ENCODE peak calls at places on chromosomes 5 and 9, in four cellular contexts. One of them, this sample, is unnamed.

GRCh38 chr5:126449751-126450271 is 26.6 kb downstream of the GRAMD2B start:
- DNase-seq in H1: no peak
- DNase-seq in IMR-90: peak; percentile 77
- DNase-seq in H9: no peak
- DNase-seq in this sample: no peak

GRCh38 chr5:18699681-18700080 is 1065.4 kb downstream of the TAF11L14 start:
- DNase-seq in H1: no peak
- DNase-seq in IMR-90: no peak
- DNase-seq in H9: no peak
- DNase-seq in this sample: no peak

GRCh38 chr5:179297026-179297425 is 48.2 kb downstream of the ADAMTS2 start:
- DNase-seq in H1: no peak
- DNase-seq in IMR-90: no peak
- DNase-seq in H9: no peak
- DNase-seq in this sample: no peak

GRCh38 chr9:114898741-114899140 is 31.6 kb downstream of the TNFSF8 start:
- DNase-seq in H1: no peak
- DNase-seq in IMR-90: no peak
- DNase-seq in H9: no peak
- DNase-seq in this sample: peak; percentile 27

GRCh38 chr9:116733010-116733641 is 46.0 kb downstream of the TRIM32 start:
- DNase-seq in H1: no peak
- DNase-seq in IMR-90: no peak
- DNase-seq in H9: no peak
- DNase-seq in this sample: no peak

GRCh38 chr5:50966986-50967385 is 300.5 kb downstream of the PARP8 start:
- DNase-seq in H1: no peak
- DNase-seq in IMR-90: no peak
- DNase-seq in H9: no peak
- DNase-seq in this sample: no peak

GRCh38 chr5:175478384-175479124 is at the start of gene SFXN1:
- DNase-seq in H1: no peak
- DNase-seq in IMR-90: peak; percentile 68
- DNase-seq in H9: peak; percentile 77
- DNase-seq in this sample: peak; percentile 78

GRCh38 chr9:77469515-77470197 is 178.5 kb downstream of the GNA14 start:
- DNase-seq in H1: no peak
- DNase-seq in IMR-90: no peak
- DNase-seq in H9: no peak
- DNase-seq in this sample: no peak

GRCh38 chr9:126838055-126838811 is 22.2 kb upstream of the ZBTB34 start:
- DNase-seq in H1: no peak
- DNase-seq in IMR-90: no peak
- DNase-seq in H9: no peak
- DNase-seq in this sample: no peak

GRCh38 chr9:127550751-127551150 is 61.3 kb upstream of the STXBP1 start:
- DNase-seq in H1: no peak
- DNase-seq in IMR-90: no peak
- DNase-seq in H9: no peak
- DNase-seq in this sample: no peak

GRCh38 chr9:34568133-34568532 is 21.4 kb downstream of the CNTFR start:
- DNase-seq in H1: no peak
- DNase-seq in IMR-90: no peak
- DNase-seq in H9: no peak
- DNase-seq in this sample: no peak

GRCh38 chr5:116930628-116931027 is 356.0 kb upstream of the SEMA6A start:
- DNase-seq in H1: no peak
- DNase-seq in IMR-90: no peak
- DNase-seq in H9: no peak
- DNase-seq in this sample: no peak

GRCh38 chr9:135822383-135822755 is 85.0 kb downstream of the CAMSAP1 start:
- DNase-seq in H1: no peak
- DNase-seq in IMR-90: no peak
- DNase-seq in H9: no peak
- DNase-seq in this sample: no peak

GRCh38 chr5:62263401-62263800 is 42.6 kb upstream of the KIF2A start:
- DNase-seq in H1: no peak
- DNase-seq in IMR-90: no peak
- DNase-seq in H9: no peak
- DNase-seq in this sample: no peak

GRCh38 chr9:131306397-131306997 is 17.0 kb downstream of the PLPP7 start:
- DNase-seq in H1: no peak
- DNase-seq in IMR-90: no peak
- DNase-seq in H9: no peak
- DNase-seq in this sample: no peak

GRCh38 chr9:131309526-131310276 is 20.2 kb downstream of the PLPP7 start:
- DNase-seq in H1: no peak
- DNase-seq in IMR-90: no peak
- DNase-seq in H9: no peak
- DNase-seq in this sample: no peak

GRCh38 chr9:131308906-131309305 is 19.4 kb downstream of the PLPP7 start:
- DNase-seq in H1: no peak
- DNase-seq in IMR-90: no peak
- DNase-seq in H9: no peak
- DNase-seq in this sample: no peak

GRCh38 chr9:131308452-131308851 is 18.9 kb downstream of the PLPP7 start:
- DNase-seq in H1: no peak
- DNase-seq in IMR-90: no peak
- DNase-seq in H9: no peak
- DNase-seq in this sample: no peak

GRCh38 chr9:131307974-131308373 is 18.5 kb downstream of the PLPP7 start:
- DNase-seq in H1: no peak
- DNase-seq in IMR-90: no peak
- DNase-seq in H9: no peak
- DNase-seq in this sample: no peak
- H3K18ac ChIP-seq in H1: no peak overlapping the region
- H3K18ac ChIP-seq in IMR-90: no peak overlapping the region
- H3K18ac ChIP-seq in H9: no peak overlapping the region
- H3K18ac ChIP-seq in this sample: no peak overlapping the region

GRCh38 chr5:30981576-30981975 is 211.9 kb upstream of the CDH6 start:
- DNase-seq in H1: no peak
- DNase-seq in IMR-90: peak; percentile 65
- DNase-seq in H9: no peak
- DNase-seq in this sample: no peak
- H2AK5ac ChIP-seq in H1: no peak overlapping the region
- H2AK5ac ChIP-seq in IMR-90: no peak overlapping the region
- H2AK5ac ChIP-seq in H9: no peak overlapping the region
- H2AK5ac ChIP-seq in this sample: no peak overlapping the region

GRCh38 chr9:91813261-91813795 is 136.7 kb downstream of the ROR2 start:
- DNase-seq in H1: no peak
- DNase-seq in IMR-90: peak; percentile 22
- DNase-seq in H9: no peak
- DNase-seq in this sample: no peak

GRCh38 chr9:91811024-91811909 is 138.8 kb downstream of the ROR2 start:
- DNase-seq in H1: no peak
- DNase-seq in IMR-90: no peak
- DNase-seq in H9: no peak
- DNase-seq in this sample: no peak

GRCh38 chr9:91810286-91810905 is 139.6 kb downstream of the ROR2 start:
- DNase-seq in H1: no peak
- DNase-seq in IMR-90: no peak
- DNase-seq in H9: no peak
- DNase-seq in this sample: no peak

GRCh38 chr9:91814214-91814613 is 135.8 kb downstream of the ROR2 start:
- DNase-seq in H1: no peak
- DNase-seq in IMR-90: no peak
- DNase-seq in H9: no peak
- DNase-seq in this sample: no peak

DNA sequence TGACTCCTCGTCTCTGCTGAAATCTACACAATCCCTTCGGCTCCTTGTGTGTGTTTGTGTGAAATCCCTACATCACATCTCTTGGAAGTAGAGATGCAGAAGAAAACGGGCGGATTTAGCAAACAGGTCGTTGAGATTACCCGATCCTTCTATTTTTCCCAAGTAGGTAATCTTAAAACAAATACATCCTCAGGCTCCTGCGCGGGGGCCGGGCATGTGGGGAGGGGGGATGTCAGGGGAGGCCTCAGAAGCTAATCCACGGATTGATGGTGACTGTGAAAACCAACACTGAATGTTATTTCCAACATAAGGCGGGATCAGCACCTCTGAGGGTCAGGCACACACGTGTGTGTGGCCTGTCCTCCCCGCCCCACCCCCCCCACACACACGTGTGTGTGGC is 137.8 kb downstream of the ROR2 start:
- DNase-seq in H1: no peak
- DNase-seq in IMR-90: no peak
- DNase-seq in H9: no peak
- DNase-seq in this sample: no peak
- H4K5ac ChIP-seq in H1: no peak overlapping the region
- H4K5ac ChIP-seq in IMR-90: no peak overlapping the region
- H4K5ac ChIP-seq in H9: no peak overlapping the region
- H4K5ac ChIP-seq in this sample: no peak overlapping the region

GRCh38 chr9:81877047-81877446 is 51.2 kb upstream of the SPATA31D4 start:
- DNase-seq in H1: no peak
- DNase-seq in IMR-90: no peak
- DNase-seq in H9: no peak
- DNase-seq in this sample: no peak
- H3K18ac ChIP-seq in H1: no peak overlapping the region
- H3K18ac ChIP-seq in IMR-90: no peak overlapping the region
- H3K18ac ChIP-seq in H9: no peak overlapping the region
- H3K18ac ChIP-seq in this sample: no peak overlapping the region

This sample was measured in mesendoderm.